ENCODE peak calls at places on chromosomes 5 and 9, in nine cellular contexts. P is BE2C; T is ureter; M is stimulated activated CD4-positive, alpha-beta T cell treated with anti-CD3 and anti-CD28 coated beads, Interleukin-2, amount 100 ng/mL, for 48 hours; E is NB4; N is activated B cell treated with CpG ODN at 0.5 μM for 24 hours; U is AG08396; X is iPS-NIHi11; Z is NCI-H2081. G is an unnamed sample.
A peak's percentile ranks its signal among the peaks of the same experiment; 100 is the strongest.

GRCh38 chr9:4887556-4887955 is 94.8 kb downstream of the RCL1 start:
- DNase-seq in P (no peak), T (no peak), M (no peak), E (no peak), N (no peak), U (peak; percentile 20), X (no peak), Z (no peak), G (no peak)

GRCh38 chr5:167633114-167633513 is 658.3 kb upstream of the WWC1 start:
- DNase-seq in P (no peak), T (no peak), M (no peak), E (no peak), N (no peak), U (no peak), X (no peak), Z (no peak), G (no peak)

GRCh38 chr9:87765521-87765920 is 39.6 kb downstream of the CTSL start:
- DNase-seq in P (no peak), T (no peak), M (no peak), E (no peak), N (no peak), U (no peak), X (no peak), Z (no peak), G (no peak)

GRCh38 chr9:127835930-127836586 is 18.4 kb downstream of the ENG start:
- DNase-seq in P (no peak), T (no peak), M (no peak), E (peak; percentile 73), N (no peak), U (peak; percentile 87), X (no peak), Z (no peak), G (no peak)

GRCh38 chr5:157930710-157931109 is 71.8 kb upstream of the CLINT1 start:
- DNase-seq in P (no peak), T (no peak), M (no peak), E (no peak), N (no peak), U (no peak), X (no peak), Z (no peak), G (no peak)

GRCh38 chr5:137344723-137345322 is 154.3 kb downstream of the SPOCK1 start:
- DNase-seq in P (peak; percentile 59), T (peak; percentile 46), M (peak; percentile 11), E (peak; percentile 72), N (no peak), U (peak; percentile 49), X (peak; percentile 50), Z (peak; percentile 44), G (peak; percentile 22)

GRCh38 chr5:56814361-56814962 is 887 bp upstream of the MAP3K1 start:
- DNase-seq in P (peak; percentile 48), T (peak; percentile 50), M (peak; percentile 41), E (peak; percentile 71), N (peak; percentile 43), U (no peak), X (peak; percentile 56), Z (no peak), G (no peak)

GRCh38 chr5:14685757-14686156 is 21.2 kb downstream of the OTULIN start:
- DNase-seq in P (peak; percentile 43), T (no peak), M (no peak), E (peak; percentile 58), N (peak; percentile 30), U (peak; percentile 56), X (peak; percentile 71), Z (peak; percentile 71), G (peak; percentile 72)

GRCh38 chr5:14557203-14557725 is 24.3 kb upstream of the OTULINL start:
- DNase-seq in P (no peak), T (no peak), M (no peak), E (no peak), N (no peak), U (no peak), X (no peak), Z (no peak), G (no peak)

GRCh38 chr9:5971740-5972139 is 43.7 kb downstream of the RANBP6 start:
- DNase-seq in P (no peak), T (no peak), M (no peak), E (peak; percentile 28), N (no peak), U (no peak), X (no peak), Z (no peak), G (no peak)

GRCh38 chr9:74132986-74133385 is 364.1 kb upstream of the RORB start:
- DNase-seq in P (no peak), T (no peak), M (no peak), E (no peak), N (no peak), U (no peak), X (no peak), Z (no peak), G (no peak)

GRCh38 chr5:149030392-149030791 is 32.5 kb downstream of the SH3TC2 start:
- DNase-seq in P (no peak), T (no peak), M (no peak), E (no peak), N (no peak), U (peak; percentile 62), X (no peak), Z (no peak), G (no peak)

GRCh38 chr9:94787268-94787667 is 60.8 kb downstream of the AOPEP start:
- DNase-seq in P (no peak), T (no peak), M (no peak), E (no peak), N (no peak), U (no peak), X (no peak), Z (no peak), G (no peak)

GRCh38 chr9:36192196-36192595 is 1.5 kb downstream of the CLTA start:
- DNase-seq in P (no peak), T (no peak), M (no peak), E (no peak), N (no peak), U (no peak), X (no peak), Z (no peak), G (peak; percentile 74)

GRCh38 chr9:34334337-34334824 is 5.0 kb downstream of the NUDT2 start:
- DNase-seq in P (no peak), T (no peak), M (no peak), E (no peak), N (no peak), U (no peak), X (no peak), Z (no peak), G (no peak)

GRCh38 chr9:136326061-136326776 is 1.1 kb upstream of the GPSM1 start:
- DNase-seq in P (peak; percentile 68), T (no peak), M (no peak), E (no peak), N (no peak), U (peak; percentile 94), X (peak; percentile 72), Z (no peak), G (no peak)

GRCh38 chr5:123735384-123735783 is 223.4 kb downstream of the CSNK1G3 start:
- DNase-seq in P (no peak), T (no peak), M (no peak), E (no peak), N (no peak), U (no peak), X (no peak), Z (no peak), G (no peak)

GRCh38 chr5:34499001-34499734 is 157.0 kb upstream of the RAI14 start:
- DNase-seq in P (no peak), T (no peak), M (no peak), E (peak; percentile 75), N (no peak), U (no peak), X (no peak), Z (no peak), G (peak; percentile 49)

GRCh38 chr5:102781786-102782185 is 26.7 kb downstream of the PAM start:
- DNase-seq in P (no peak), T (no peak), M (no peak), E (no peak), N (no peak), U (no peak), X (no peak), Z (no peak), G (no peak)

GRCh38 chr9:128992995-128993394 is 35.1 kb downstream of the SH3GLB2 start:
- DNase-seq in P (peak; percentile 57), T (no peak), M (no peak), E (no peak), N (no peak), U (no peak), X (peak; percentile 52), Z (no peak), G (peak; percentile 58)

GRCh38 chr9:76181020-76181641 is 213.1 kb downstream of the RFK start:
- DNase-seq in P (no peak), T (no peak), M (no peak), E (no peak), N (no peak), U (peak; percentile 32), X (no peak), Z (no peak), G (no peak)

GRCh38 chr9:21679432-21679831 is 123.0 kb upstream of the MTAP start:
- DNase-seq in P (no peak), T (no peak), M (no peak), E (no peak), N (no peak), U (no peak), X (no peak), Z (no peak), G (peak; percentile 81)

GRCh38 chr5:100697970-100698369 is 162.8 kb downstream of the FAM174A start:
- DNase-seq in P (no peak), T (no peak), M (no peak), E (no peak), N (no peak), U (no peak), X (no peak), Z (no peak), G (no peak)

GRCh38 chr5:98780390-98780789 is 6.9 kb downstream of the RGMB start:
- DNase-seq in P (no peak), T (no peak), M (no peak), E (no peak), N (no peak), U (no peak), X (no peak), Z (no peak), G (peak; percentile 76)

GRCh38 chr5:124912653-124913328 is 166.4 kb upstream of the ZNF608 start:
- DNase-seq in P (no peak), T (no peak), M (no peak), E (peak; percentile 35), N (no peak), U (no peak), X (no peak), Z (no peak), G (no peak)

GRCh38 chr5:164663223-164663989 is 1158.0 kb downstream of the MAT2B start:
- DNase-seq in P (no peak), T (no peak), M (no peak), E (no peak), N (no peak), U (no peak), X (no peak), Z (no peak), G (no peak)

GRCh38 chr9:8183618-8184017 is 384.0 kb upstream of the DMAC1 start:
- DNase-seq in P (no peak), T (no peak), M (no peak), E (no peak), N (no peak), U (no peak), X (no peak), Z (no peak), G (no peak)

GRCh38 chr5:148205044-148205813 is 2.4 kb downstream of the SPINK6 start:
- DNase-seq in P (no peak), T (no peak), M (no peak), E (no peak), N (no peak), U (no peak), X (no peak), Z (no peak), G (no peak)

GRCh38 chr9:25418974-25419373 is 259.3 kb downstream of the TUSC1 start:
- DNase-seq in P (no peak), T (no peak), M (no peak), E (no peak), N (no peak), U (no peak), X (no peak), Z (no peak), G (no peak)

G was measured in RKO.